ENCODE peak calls at places on chromosomes 11 and 22, in eight cellular contexts. F is RWPE2, G is kidney, X is BE2C, D is heart left ventricle, S is neuronal stem cell, T is HAP-1, J is upper lobe of right lung. Z is an unnamed sample.

GRCh38 chr11:19573666-19574065 is 139.0 kb upstream of the NAV2 start:
- DNase-seq in X (peak; percentile 12), G (no peak), F (no peak), S (no peak), T (no peak), D (peak; percentile 83), J (no peak), Z (no peak)

GRCh38 chr11:93507517-93507916 is 35.7 kb downstream of the SMCO4 start:
- DNase-seq in D (no peak), T (no peak), J (no peak), F (no peak), G (no peak), S (no peak), X (no peak), Z (no peak)

GRCh38 chr22:36862251-36863242 is 1.7 kb downstream of the NCF4 start:
- DNase-seq in T (no peak), X (no peak), F (no peak), G (no peak), J (peak; percentile 64), S (no peak), D (peak; percentile 67), Z (no peak)

GRCh38 chr11:83349371-83349770 is 63.2 kb upstream of the CCDC90B start:
- DNase-seq in D (no peak), J (no peak), X (no peak), S (no peak), G (no peak), F (no peak), T (no peak), Z (no peak)

GRCh38 chr22:26321469-26321913 is 107.6 kb upstream of the ASPHD2 start:
- DNase-seq in G (no peak), T (no peak), X (no peak), D (peak; percentile 80), F (no peak), S (no peak), J (no peak), Z (no peak)

GRCh38 chr22:25109878-25110595 is 89.6 kb upstream of the CRYBB3 start:
- DNase-seq in F (no peak), J (no peak), S (no peak), X (no peak), D (no peak), G (no peak), T (no peak), Z (no peak)

GRCh38 chr22:46175631-46176030 is 25.3 kb downstream of the PPARA start:
- DNase-seq in J (no peak), D (no peak), G (no peak), S (no peak), X (no peak), T (no peak), F (no peak), Z (no peak)

GRCh38 chr11:126111458-126112116 is 48.9 kb upstream of the CDON start:
- DNase-seq in F (no peak), T (no peak), D (peak; percentile 78), X (peak; percentile 98), G (no peak), J (no peak), S (no peak), Z (no peak)

GRCh38 chr22:42217752-42218280 is 52.6 kb downstream of the TCF20 start:
- DNase-seq in G (no peak), S (no peak), X (no peak), T (peak; percentile 75), J (no peak), F (no peak), D (no peak), Z (no peak)

GRCh38 chr11:57604289-57605010 is 7.0 kb downstream of the SERPING1 start:
- DNase-seq in D (no peak), S (no peak), F (no peak), T (no peak), G (no peak), J (no peak), X (no peak), Z (no peak)

GRCh38 chr11:61960532-61960931 is 6.9 kb downstream of the FTH1 start:
- DNase-seq in J (peak; percentile 39), D (no peak), F (no peak), X (no peak), S (no peak), G (no peak), T (no peak), Z (no peak)

GRCh38 chr22:49334976-49335375 is 492.7 kb downstream of the BRD1 start:
- DNase-seq in D (no peak), G (no peak), X (no peak), S (no peak), J (peak; percentile 35), T (no peak), F (no peak), Z (no peak)

GRCh38 chr11:89163686-89164085 is 14.0 kb upstream of the TYR start:
- DNase-seq in X (no peak), F (no peak), G (no peak), J (no peak), D (no peak), S (no peak), T (no peak), Z (no peak)

GRCh38 chr22:44191036-44191454 is 10.3 kb downstream of the PARVG start:
- DNase-seq in F (no peak), X (no peak), T (no peak), S (no peak), G (peak; percentile 33), J (peak; percentile 48), D (no peak), Z (no peak)

GRCh38 chr22:42814616-42815015 is 42.5 kb downstream of the ARFGAP3 start:
- DNase-seq in D (no peak), S (no peak), X (no peak), F (no peak), J (no peak), T (no peak), G (no peak), Z (no peak)

GRCh38 chr22:31271485-31271884 is 20.8 kb downstream of the PIK3IP1 start:
- DNase-seq in D (no peak), F (no peak), X (no peak), S (no peak), T (no peak), J (no peak), G (no peak), Z (no peak)

GRCh38 chr11:11416502-11416901 is 63.5 kb upstream of the CSNK2A3 start:
- DNase-seq in G (no peak), J (no peak), X (no peak), T (no peak), D (no peak), S (no peak), F (no peak), Z (no peak)

GRCh38 chr11:103863497-103863896 is 172.9 kb upstream of the DDI1 start:
- DNase-seq in D (no peak), F (no peak), S (no peak), G (no peak), X (no peak), T (no peak), J (no peak), Z (no peak)

GRCh38 chr11:73177380-73178091 is 35.4 kb upstream of the FCHSD2 start:
- DNase-seq in S (no peak), D (peak; percentile 68), X (no peak), T (no peak), J (no peak), G (no peak), F (no peak), Z (no peak)

GRCh38 chr22:20130319-20130718 is 1.3 kb upstream of the ZDHHC8 start:
- DNase-seq in G (no peak), X (no peak), J (no peak), D (no peak), T (no peak), F (no peak), S (no peak), Z (no peak)

GRCh38 chr11:43756575-43756974 is 76.0 kb downstream of the HSD17B12 start:
- DNase-seq in F (no peak), G (no peak), T (no peak), S (no peak), D (no peak), X (no peak), J (no peak), Z (no peak)

GRCh38 chr11:43071338-43071737 is 240.5 kb upstream of the API5 start:
- DNase-seq in D (no peak), S (no peak), F (no peak), G (no peak), J (no peak), X (no peak), T (no peak), Z (no peak)

GRCh38 chr11:36512016-36512415 is 1.9 kb upstream of the TRAF6 start:
- DNase-seq in D (no peak), G (no peak), F (no peak), T (no peak), S (no peak), X (no peak), J (no peak), Z (no peak)

GRCh38 chr11:65500262-65501004 is 1.6 kb downstream of the MALAT1 start:
- DNase-seq in S (no peak), D (no peak), G (peak; percentile 73), J (peak; percentile 70), X (no peak), F (no peak), T (peak; percentile 55), Z (peak; percentile 40)
- H3K4me1 ChIP-seq in S (peaks cover 6% of the 10 kb centered on the region), D (peaks cover 36% of the 10 kb centered on the region), G (peaks cover 11% of the 10 kb centered on the region), J (peaks cover 24% of the 10 kb centered on the region), X (no peaks in the 10 kb centered on the region), F (peaks cover 16% of the 10 kb centered on the region), T (peaks cover 19% of the 10 kb centered on the region), Z (peaks cover 25% of the 10 kb centered on the region)

GRCh38 chr11:77431813-77432212 is 42.1 kb downstream of the PAK1 start:
- DNase-seq in S (no peak), F (no peak), T (no peak), G (no peak), J (no peak), X (no peak), D (no peak), Z (no peak)
- H3K4me3 ChIP-seq in S (no peak overlapping the region), F (no peak overlapping the region), T (no peak overlapping the region), G (no peak overlapping the region), J (no peak overlapping the region), X (no peak overlapping the region), D (no peak overlapping the region), Z (no peak overlapping the region)

GRCh38 chr11:70682056-70682455 is 283.7 kb downstream of the CTTN start:
- DNase-seq in T (no peak), J (no peak), D (no peak), S (no peak), X (no peak), F (no peak), G (peak; percentile 57), Z (no peak)
- H3K9me3 ChIP-seq in T (no peaks in the 10 kb centered on the region), J (no peaks in the 10 kb centered on the region), D (no peaks in the 10 kb centered on the region), S (no peaks in the 10 kb centered on the region), X (no peaks in the 10 kb centered on the region), F (no peaks in the 10 kb centered on the region), G (no peaks in the 10 kb centered on the region), Z (no peaks in the 10 kb centered on the region)

GRCh38 chr22:30245985-30246901 is at the start of gene LIF:
- DNase-seq in J (no peak), G (no peak), T (peak; percentile 67), D (no peak), S (no peak), X (no peak), F (no peak), Z (peak; percentile 40)

GRCh38 chr22:30248484-30248883 is 1.9 kb upstream of the LIF start:
- DNase-seq in S (no peak), D (no peak), T (no peak), X (no peak), F (no peak), G (no peak), J (no peak), Z (no peak)

GRCh38 chr22:30247561-30247960 is 1.0 kb upstream of the LIF start:
- DNase-seq in S (no peak), T (no peak), X (no peak), F (no peak), J (no peak), G (no peak), D (no peak), Z (no peak)

GRCh38 chr22:30247974-30248373 is 1.4 kb upstream of the LIF start:
- DNase-seq in G (no peak), X (no peak), T (no peak), F (no peak), J (no peak), S (no peak), D (no peak), Z (no peak)

GRCh38 chr22:30246962-30247376 is 410 bp upstream of the LIF start:
- DNase-seq in J (no peak), S (no peak), X (no peak), F (no peak), T (no peak), D (no peak), G (no peak), Z (no peak)
- H3K4me1 ChIP-seq in J (peaks cover 16% of the 10 kb centered on the region), S (peaks cover 17% of the 10 kb centered on the region), X (peaks cover 5% of the 10 kb centered on the region), F (peaks cover 16% of the 10 kb centered on the region), T (peaks cover 11% of the 10 kb centered on the region), D (peaks cover 40% of the 10 kb centered on the region), G (peaks cover 8% of the 10 kb centered on the region), Z (peaks cover 24% of the 10 kb centered on the region)

Z was measured in CD8-positive, alpha-beta T cell.